ENCODE peak calls at places on chromosomes 13 and 19, in six cellular contexts. C is uterus; L is upper lobe of right lung; Z is esophagus squamous epithelium; P is heart right ventricle; Y is CD8-positive, alpha-beta memory T cell. V is an unnamed sample. For H3K4me1, the result is how much of the 10 kb centered on the place peaks cover.

GRCh38 chr19:54439174-54439851 is 9.7 kb upstream of the LENG8 start:
- DNase-seq in C (no peak), L (no peak), Y (no peak), P (no peak), Z (no peak), V (peak)

GRCh38 chr13:19601749-19602725 is 31.4 kb upstream of the MPHOSPH8 start:
- DNase-seq in P (no peak), C (no peak), Y (peak), L (peak), Z (no peak), V (peak)

GRCh38 chr13:75437582-75438318 is 44.2 kb downstream of the TBC1D4 start:
- DNase-seq in Z (no peak), P (peak), L (no peak), C (no peak), Y (no peak), V (no peak)

GRCh38 chr13:27830010-27830409 is 37.7 kb downstream of the GSX1 start:
- DNase-seq in Y (peak), C (no peak), P (peak), Z (no peak), L (peak), V (peak)

GRCh38 chr19:31015778-31016177 is 333.5 kb downstream of the TSHZ3 start:
- DNase-seq in L (no peak), P (no peak), Z (no peak), C (no peak), Y (no peak), V (no peak)

GRCh38 chr19:49636230-49636932 is 3.6 kb downstream of the RRAS start:
- DNase-seq in P (no peak), C (no peak), Y (no peak), Z (no peak), L (no peak), V (no peak)

GRCh38 chr19:45901912-45902650 is at the start of gene MYPOP:
- DNase-seq in Y (no peak), C (peak), L (no peak), P (no peak), Z (no peak), V (no peak)

GRCh38 chr19:43425567-43426392 is 11.1 kb downstream of the TEX101 start:
- DNase-seq in Y (no peak), P (no peak), Z (no peak), L (no peak), C (no peak), V (no peak)

GRCh38 chr19:55605637-55606470 is at the start of gene ZNF865:
- DNase-seq in Z (no peak), L (peak), P (peak), Y (peak), C (peak), V (peak)

GRCh38 chr19:45146251-45146650 is 14.5 kb downstream of the NKPD1 start:
- DNase-seq in L (no peak), P (no peak), Y (no peak), Z (no peak), C (no peak), V (no peak)

GRCh38 chr13:77810430-77810829 is 108.2 kb downstream of the EDNRB start:
- DNase-seq in L (no peak), C (no peak), P (no peak), Z (no peak), Y (no peak), V (no peak)

GRCh38 chr19:9381367-9381785 is 18.6 kb downstream of the ZNF177 start:
- DNase-seq in C (no peak), P (no peak), Y (no peak), Z (no peak), L (no peak), V (no peak)

GRCh38 chr13:33578786-33579185 is 239.2 kb upstream of the RFC3 start:
- DNase-seq in Y (no peak), P (no peak), C (no peak), Z (no peak), L (no peak), V (no peak)

GRCh38 chr13:87078947-87079795 is 592.0 kb upstream of the SLITRK5 start:
- DNase-seq in L (peak), Y (no peak), C (no peak), P (no peak), Z (no peak), V (no peak)

GRCh38 chr13:25901460-25902376 is 150.1 kb downstream of the SHISA2 start:
- DNase-seq in L (no peak), P (no peak), Z (no peak), Y (peak), C (no peak), V (no peak)

GRCh38 chr13:51000576-51001260 is 91.1 kb downstream of the RNASEH2B start:
- DNase-seq in L (no peak), Z (no peak), Y (no peak), C (peak), P (no peak), V (peak)

GRCh38 chr13:20182231-20182846 is 10.4 kb downstream of the GJB2 start:
- DNase-seq in L (no peak), Z (no peak), P (no peak), Y (peak), C (no peak), V (no peak)

GRCh38 chr19:40719414-40719894 is 2.5 kb downstream of the ITPKC start:
- DNase-seq in P (no peak), L (no peak), Y (no peak), C (no peak), Z (no peak), V (no peak)
- H3K4me3 ChIP-seq in P (peak), L (peak), Y (no peak), C (peak), Z (peak), V (peak)

GRCh38 chr13:36359301-36359950 is 13.2 kb upstream of the SPART start:
- DNase-seq in Z (no peak), C (no peak), P (no peak), Y (no peak), L (no peak), V (no peak)
- H3K27ac ChIP-seq in Z (peak), C (peak), P (no peak), Y (no peak), L (no peak), V (no peak)

GRCh38 chr19:15280048-15280725 is 47.9 kb upstream of the EPHX3 start:
- DNase-seq in P (no peak), Z (no peak), L (no peak), Y (no peak), C (no peak), V (peak)

GRCh38 chr19:15284091-15284490 is 48.2 kb downstream of the BRD4 start:
- DNase-seq in P (no peak), Z (no peak), Y (no peak), C (no peak), L (no peak), V (no peak)

GRCh38 chr19:15280915-15281683 is 48.9 kb upstream of the EPHX3 start:
- DNase-seq in Z (no peak), Y (no peak), L (peak), P (peak), C (peak), V (peak)

GRCh38 chr19:15283141-15283885 is 49.0 kb downstream of the BRD4 start:
- DNase-seq in L (no peak), Y (no peak), C (no peak), P (no peak), Z (no peak), V (no peak)

GRCh38 chr19:15282311-15282705 is 50.0 kb downstream of the BRD4 start:
- DNase-seq in C (no peak), Y (no peak), Z (no peak), P (no peak), L (no peak), V (no peak)
- H3K4me1 ChIP-seq in C (under half), Y (half or more), Z (half or more), P (half or more), L (half or more), V (half or more)

DNA sequence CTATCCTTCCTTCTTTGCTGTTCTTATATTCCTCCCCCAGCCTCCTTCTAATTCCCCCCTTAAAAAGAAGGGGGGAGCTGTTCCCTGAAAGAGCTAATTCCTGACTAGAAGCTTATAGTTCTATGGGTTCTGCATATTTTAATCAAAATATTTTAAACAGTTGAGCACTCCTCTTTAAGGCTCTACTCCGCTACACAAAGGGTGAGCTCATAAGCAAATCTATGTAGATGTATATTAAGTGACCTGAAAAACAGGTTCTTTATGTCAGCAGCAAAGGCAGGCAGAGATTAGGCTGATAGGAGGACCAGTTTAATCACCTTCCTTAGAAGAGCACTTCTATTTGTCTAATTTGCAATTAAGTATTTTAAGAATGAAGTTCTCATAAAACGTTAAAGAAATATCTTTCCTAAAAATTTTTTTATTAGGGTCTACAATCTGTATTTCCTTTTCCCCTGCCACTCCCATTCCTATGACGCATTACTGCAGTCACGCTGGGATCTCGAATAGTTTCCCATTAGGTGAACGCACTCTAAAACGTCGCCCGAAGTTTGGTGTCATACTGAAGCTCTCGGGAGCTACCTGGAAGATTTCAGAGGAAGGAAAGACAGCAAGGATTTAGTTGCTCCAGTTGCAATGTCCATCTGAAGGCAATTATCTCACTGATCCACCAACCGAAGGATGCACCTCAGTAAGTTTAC is 5.1 kb downstream of the EFNB2 start:
- DNase-seq in P (peak), C (no peak), L (no peak), Y (no peak), Z (no peak), V (no peak)
- H3K4me3 ChIP-seq in P (peak), C (no peak), L (peak), Y (no peak), Z (no peak), V (peak)

DNA sequence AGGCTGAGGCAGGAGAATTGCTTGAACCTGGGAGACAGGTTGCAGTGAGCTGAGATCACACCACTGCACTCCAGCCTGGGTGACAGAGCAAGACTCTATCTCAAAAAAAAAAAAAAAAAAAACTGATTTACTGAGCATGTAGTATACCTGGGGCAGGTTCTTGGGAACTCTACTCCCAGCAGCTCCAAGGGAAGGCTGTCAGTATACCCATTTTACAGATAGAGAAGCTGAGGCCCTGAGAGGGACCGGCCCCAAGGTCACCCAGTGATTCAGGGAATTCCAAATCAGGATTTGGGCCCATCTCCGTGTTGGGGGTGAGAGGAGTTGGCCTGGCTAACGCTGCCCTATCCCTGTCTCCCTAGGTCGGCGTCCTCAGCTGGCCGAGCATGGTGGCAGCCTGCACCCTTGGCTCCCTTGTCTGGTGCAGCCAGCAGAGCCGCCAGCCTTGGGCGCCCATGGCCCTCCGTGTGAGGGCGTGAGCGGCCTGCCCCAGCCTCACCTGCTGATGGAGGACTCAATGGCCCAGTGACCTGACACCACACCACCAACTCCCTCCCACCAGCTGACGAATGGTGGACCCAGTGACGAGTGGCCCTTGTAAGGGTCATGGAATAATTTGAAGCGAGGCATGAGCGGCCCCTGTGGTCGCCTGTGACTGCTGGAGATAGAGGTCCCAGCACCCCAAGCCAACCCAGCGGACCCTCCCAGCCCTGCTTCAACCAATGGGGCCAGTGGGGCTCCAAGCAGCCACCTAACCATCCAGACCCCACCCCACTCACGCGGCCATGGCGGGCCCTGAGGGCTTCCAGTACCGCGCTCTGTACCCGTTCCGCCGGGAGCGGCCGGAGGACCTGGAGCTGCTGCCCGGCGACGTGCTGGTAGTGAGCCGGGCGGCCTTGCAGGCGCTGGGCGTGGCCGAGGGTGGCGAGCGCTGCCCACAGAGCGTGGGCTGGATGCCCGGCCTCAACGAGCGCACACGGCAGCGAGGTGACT is 2.4 kb downstream of the PIK3R2 start:
- DNase-seq in P (no peak), Y (no peak), C (no peak), L (no peak), Z (no peak), V (no peak)
- H3K27ac ChIP-seq in P (peak), Y (no peak), C (no peak), L (no peak), Z (peak), V (no peak)

GRCh38 chr19:5948697-5949564 is 29.0 kb downstream of the RANBP3 start:
- DNase-seq in Z (no peak), C (no peak), L (no peak), P (no peak), Y (no peak), V (no peak)
- H3K4me1 ChIP-seq in Z (half or more), C (under half), L (half or more), P (half or more), Y (half or more), V (under half)

DNA sequence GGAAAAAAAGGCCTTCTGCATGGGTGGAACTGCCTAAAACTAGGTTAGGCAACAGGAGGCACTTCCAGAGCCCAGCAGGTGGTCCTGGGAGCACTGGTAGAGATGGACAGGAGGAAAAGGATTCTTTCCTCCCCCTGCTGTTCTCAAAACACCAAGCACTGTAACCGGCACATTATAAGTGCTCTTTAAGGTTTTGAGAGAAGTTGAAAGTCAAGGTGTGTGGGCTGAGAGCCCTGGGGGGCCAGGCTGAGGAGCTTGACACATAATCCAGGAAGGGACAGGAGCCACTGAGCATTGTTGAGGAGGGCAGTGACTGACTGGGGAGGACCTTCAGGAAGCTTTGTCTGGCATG is 32.3 kb downstream of the SPATA13 start:
- DNase-seq in P (no peak), Y (no peak), L (no peak), Z (no peak), C (no peak), V (no peak)
- H3K4me3 ChIP-seq in P (no peak), Y (no peak), L (no peak), Z (no peak), C (no peak), V (no peak)

DNA sequence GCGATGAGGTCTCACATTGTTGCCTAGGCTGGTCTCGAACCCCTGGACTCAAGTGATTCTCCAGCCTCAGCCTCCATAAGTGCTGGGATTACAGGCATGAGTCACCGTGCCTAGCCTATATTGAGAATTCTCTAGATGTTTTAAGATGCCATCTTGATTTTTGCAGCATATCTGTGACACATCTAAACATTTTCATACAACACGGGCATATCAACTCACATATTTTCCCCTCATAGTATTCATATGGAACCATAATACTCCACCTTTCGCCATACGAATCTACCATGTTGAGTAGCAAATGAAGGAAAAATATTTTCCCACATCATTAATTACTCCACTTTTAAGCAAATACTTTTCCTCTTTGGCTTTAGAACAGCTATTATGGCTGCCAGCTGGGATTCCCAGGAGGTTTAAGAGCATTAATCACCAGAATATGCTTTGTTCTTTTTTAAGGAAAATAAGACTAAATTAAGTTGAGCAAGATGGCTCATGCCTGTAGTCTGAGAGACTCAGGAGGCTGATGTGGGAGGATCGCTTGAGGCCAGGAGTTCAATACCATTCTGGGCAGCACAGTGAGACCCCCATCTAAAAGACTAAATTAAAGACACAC is 56.9 kb upstream of the GTF2F2 start:
- DNase-seq in L (no peak), Z (no peak), Y (no peak), P (no peak), C (no peak), V (no peak)
- H3K27ac ChIP-seq in L (no peak), Z (no peak), Y (no peak), P (no peak), C (no peak), V (no peak)

DNA sequence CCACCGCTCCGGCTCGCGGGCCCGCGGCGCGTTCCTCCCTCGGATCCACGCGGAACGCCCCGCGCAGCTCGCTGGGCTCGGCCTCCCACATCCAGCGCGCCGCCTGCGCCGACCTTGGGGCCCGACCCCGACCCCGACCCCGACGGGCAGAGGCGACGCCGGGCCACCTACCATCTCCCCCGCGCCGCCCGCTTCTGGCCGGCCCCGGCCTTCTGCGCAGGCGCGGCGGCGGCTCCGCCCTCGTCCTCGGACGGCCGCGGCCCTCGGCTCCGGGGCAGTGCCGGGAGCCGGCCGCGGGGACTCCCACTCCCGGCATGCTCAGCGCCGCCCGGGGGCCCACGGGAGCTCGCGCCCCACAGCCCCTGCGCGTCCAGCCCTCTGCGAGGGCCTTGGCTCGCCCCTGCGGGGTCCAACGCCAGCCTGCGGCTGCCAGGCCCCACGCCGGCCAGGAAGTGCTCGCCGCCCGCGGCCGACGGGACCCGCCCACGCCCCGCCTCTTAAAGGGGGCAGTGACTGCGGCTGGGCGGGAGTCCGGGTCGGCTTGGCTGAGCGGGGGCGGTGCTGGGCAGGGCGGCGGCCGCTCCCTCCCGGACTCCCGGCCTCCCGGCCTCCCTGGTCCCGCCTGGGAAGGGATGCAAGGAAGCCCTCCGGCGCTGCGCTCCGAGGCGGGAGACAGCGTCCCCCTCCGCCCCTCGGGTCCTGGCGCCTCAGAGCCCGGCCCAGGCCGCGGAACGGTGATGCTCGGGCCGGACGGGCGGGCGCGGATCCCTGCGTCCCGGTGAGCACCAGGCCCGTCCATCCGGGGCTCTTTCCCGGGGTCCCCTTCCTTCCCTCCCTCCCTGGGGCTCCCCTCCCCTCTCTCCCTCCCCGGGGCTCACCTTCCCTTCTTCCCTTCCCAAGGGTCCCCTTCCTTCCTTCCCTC is at the start of gene DCUN1D2:
- DNase-seq in L (peak), Y (peak), C (peak), P (peak), Z (peak), V (peak)
- H3K4me1 ChIP-seq in L (under half), Y (under half), C (under half), P (half or more), Z (half or more), V (under half)